ENCODE peak calls at places on chromosomes 6 and 20, in ten cellular contexts. W is MV-4-11; A is astrocyte of the spinal cord; D is SW480; I is ELR; M is pulmonary artery endothelial cell; O is kidney tubule cell; H is activated CD4-positive, alpha-beta T cell treated with anti-CD3 and anti-CD28 coated beads for 36 hours; C is amygdala; E is SK-MEL-5. J is an unnamed sample.

GRCh38 chr20:32195581-32195980 is 12.0 kb downstream of the PLAGL2 start:
- DNase-seq in A (no peak), M (no peak), H (no peak), C (no peak), I (no peak), E (no peak), O (no peak), W (no peak), D (no peak), J (no peak)

GRCh38 chr6:130359736-130360135 is 6.1 kb upstream of the TMEM200A start:
- DNase-seq in W (no peak), I (peak; percentile 63), A (no peak), M (no peak), O (no peak), C (no peak), E (no peak), H (no peak), D (no peak), J (no peak)

GRCh38 chr20:10427060-10427692 is 6.8 kb downstream of the MKKS start:
- DNase-seq in I (peak; percentile 77), W (peak; percentile 4), D (peak; percentile 45), A (peak; percentile 80), E (peak; percentile 74), O (peak; percentile 58), M (no peak), H (peak; percentile 66), C (no peak), J (no peak)

GRCh38 chr20:16240355-16240754 is 332.9 kb downstream of the KIF16B start:
- DNase-seq in I (no peak), W (peak; percentile 10), C (no peak), A (no peak), O (no peak), E (no peak), H (no peak), D (no peak), M (no peak), J (no peak)

GRCh38 chr6:128655978-128656498 is 135.6 kb upstream of the PTPRK start:
- DNase-seq in W (no peak), I (peak; percentile 97), E (no peak), D (peak; percentile 66), H (peak; percentile 27), C (no peak), O (peak; percentile 100), A (peak; percentile 91), M (peak; percentile 94), J (no peak)

GRCh38 chr6:170208651-170209353 is 82.1 kb downstream of the DLL1 start:
- DNase-seq in C (no peak), W (no peak), M (no peak), O (no peak), H (no peak), D (no peak), A (no peak), E (no peak), I (no peak), J (peak; percentile 62)

GRCh38 chr20:48015136-48015925 is 230.1 kb upstream of the SULF2 start:
- DNase-seq in A (peak; percentile 32), I (no peak), W (no peak), E (no peak), D (no peak), M (no peak), O (no peak), H (no peak), C (no peak), J (no peak)

GRCh38 chr6:99111590-99111989 is 163.8 kb upstream of the FBXL4 start:
- DNase-seq in W (no peak), A (no peak), E (no peak), O (no peak), M (no peak), I (no peak), C (no peak), H (no peak), D (peak; percentile 65), J (no peak)

GRCh38 chr6:99151634-99152344 is 197.7 kb downstream of the FAXC start:
- DNase-seq in W (no peak), A (peak; percentile 13), O (peak; percentile 65), D (peak; percentile 15), M (no peak), H (peak; percentile 73), C (no peak), E (peak; percentile 67), I (peak; percentile 53), J (no peak)

GRCh38 chr20:31713312-31714049 is 9.2 kb downstream of the BCL2L1 start:
- DNase-seq in D (peak; percentile 98), H (no peak), O (peak; percentile 92), C (no peak), I (peak; percentile 99), W (no peak), M (peak; percentile 73), E (no peak), A (peak; percentile 85), J (no peak)

GRCh38 chr6:56764081-56764566 is 121.4 kb upstream of the DST start:
- DNase-seq in A (peak; percentile 52), I (peak; percentile 64), O (peak; percentile 62), W (peak; percentile 33), E (peak; percentile 77), M (no peak), D (peak; percentile 22), H (no peak), C (no peak), J (no peak)

GRCh38 chr6:112054001-112054400 is at the start of gene CCN6:
- DNase-seq in D (no peak), C (no peak), E (no peak), M (no peak), W (no peak), A (no peak), I (no peak), O (peak; percentile 45), H (no peak), J (no peak)

GRCh38 chr6:30489081-30490030 is at the start of gene HLA-E:
- DNase-seq in W (peak; percentile 99), D (peak; percentile 96), M (peak; percentile 99), I (peak; percentile 100), E (peak; percentile 99), O (peak; percentile 99), A (peak; percentile 99), H (peak; percentile 92), C (peak; percentile 88), J (peak; percentile 88)

GRCh38 chr20:891121-892080 is 24.7 kb downstream of the ANGPT4 start:
- DNase-seq in O (peak; percentile 95), H (no peak), C (peak; percentile 80), E (no peak), D (no peak), W (peak; percentile 8), A (no peak), I (no peak), M (no peak), J (no peak)

GRCh38 chr6:157024745-157025144 is 247.6 kb downstream of the ARID1B start:
- DNase-seq in C (no peak), D (no peak), W (no peak), H (no peak), I (no peak), A (no peak), M (no peak), O (no peak), E (no peak), J (no peak)

GRCh38 chr6:37693546-37694250 is 4.0 kb downstream of the MDGA1 start:
- DNase-seq in H (no peak), O (no peak), M (no peak), E (no peak), I (no peak), W (no peak), C (no peak), A (no peak), D (no peak), J (no peak)

GRCh38 chr6:104710543-104711335 is 149.0 kb downstream of the HACE1 start:
- DNase-seq in W (no peak), M (no peak), I (peak; percentile 15), C (no peak), D (no peak), E (no peak), A (no peak), H (no peak), O (no peak), J (no peak)

GRCh38 chr20:4468114-4468513 is 253.6 kb upstream of the PRND start:
- DNase-seq in D (no peak), H (no peak), W (no peak), M (no peak), E (no peak), A (no peak), C (no peak), O (no peak), I (no peak), J (no peak)

GRCh38 chr6:1610497-1611321 is 994 bp downstream of the FOXC1 start:
- DNase-seq in O (peak; percentile 51), C (no peak), A (no peak), I (peak; percentile 63), W (no peak), M (no peak), E (peak; percentile 40), D (peak; percentile 38), H (peak; percentile 50), J (no peak)

GRCh38 chr6:110342759-110343158 is 15.4 kb downstream of the METTL24 start:
- DNase-seq in E (no peak), H (no peak), O (no peak), M (no peak), A (no peak), I (no peak), D (no peak), C (no peak), W (no peak), J (no peak)

GRCh38 chr6:64683682-64684081 is 1023.3 kb downstream of the EYS start:
- DNase-seq in I (no peak), E (peak; percentile 36), A (peak; percentile 80), H (no peak), O (no peak), C (no peak), W (no peak), M (no peak), D (peak; percentile 22), J (no peak)

GRCh38 chr6:34237722-34238506 is 1.2 kb downstream of the HMGA1 start:
- DNase-seq in M (no peak), E (no peak), O (peak; percentile 58), C (no peak), I (peak; percentile 80), H (peak; percentile 87), A (peak; percentile 22), D (peak; percentile 38), W (peak; percentile 58), J (no peak)

GRCh38 chr20:61842011-61842410 is 223.7 kb downstream of the TAF4 start:
- DNase-seq in I (no peak), C (no peak), E (no peak), D (no peak), A (no peak), O (peak; percentile 25), M (no peak), W (no peak), H (no peak), J (no peak)

GRCh38 chr6:150143521-150144293 is 863 bp downstream of the PPP1R14C start:
- DNase-seq in E (no peak), A (no peak), M (no peak), O (peak; percentile 35), C (no peak), H (peak; percentile 11), W (no peak), I (no peak), D (no peak), J (no peak)